ENCODE peak calls at places on chromosomes 12 and 14, in six cellular contexts. One of them, this sample, is unnamed.

GRCh38 chr12:112347521-112347920 is 34.7 kb downstream of the HECTD4 start:
- DNase-seq in GDM1: no peak
- DNase-seq in EH: peak; percentile 70
- DNase-seq in epithelial cell of esophagus: peak; percentile 50
- DNase-seq in NCI-H1694: peak; percentile 65
- DNase-seq in activated CD4-positive, alpha-beta memory T cell treated with anti-CD3 and anti-CD28 coated beads, Interleukin-2, amount 10 ng/mL, durations not matched to agents 7 days and 5 days: no peak
- DNase-seq in this sample: peak; percentile 82

GRCh38 chr14:92458136-92458958 is 55.2 kb upstream of the RIN3 start:
- DNase-seq in GDM1: no peak
- DNase-seq in EH: no peak
- DNase-seq in epithelial cell of esophagus: no peak
- DNase-seq in NCI-H1694: no peak
- DNase-seq in activated CD4-positive, alpha-beta memory T cell treated with anti-CD3 and anti-CD28 coated beads, Interleukin-2, amount 10 ng/mL, durations not matched to agents 7 days and 5 days: no peak
- DNase-seq in this sample: no peak

GRCh38 chr12:107530706-107531105 is 154.9 kb upstream of the PWP1 start:
- DNase-seq in GDM1: no peak
- DNase-seq in EH: no peak
- DNase-seq in epithelial cell of esophagus: no peak
- DNase-seq in NCI-H1694: no peak
- DNase-seq in activated CD4-positive, alpha-beta memory T cell treated with anti-CD3 and anti-CD28 coated beads, Interleukin-2, amount 10 ng/mL, durations not matched to agents 7 days and 5 days: no peak
- DNase-seq in this sample: no peak

GRCh38 chr12:14982986-14983385 is 10.1 kb downstream of the PDE6H start:
- DNase-seq in GDM1: no peak
- DNase-seq in EH: no peak
- DNase-seq in epithelial cell of esophagus: no peak
- DNase-seq in NCI-H1694: no peak
- DNase-seq in activated CD4-positive, alpha-beta memory T cell treated with anti-CD3 and anti-CD28 coated beads, Interleukin-2, amount 10 ng/mL, durations not matched to agents 7 days and 5 days: no peak
- DNase-seq in this sample: no peak

GRCh38 chr14:36518586-36519430 is 1.2 kb downstream of the NKX2-1 start:
- DNase-seq in GDM1: no peak
- DNase-seq in EH: no peak
- DNase-seq in epithelial cell of esophagus: no peak
- DNase-seq in NCI-H1694: no peak
- DNase-seq in activated CD4-positive, alpha-beta memory T cell treated with anti-CD3 and anti-CD28 coated beads, Interleukin-2, amount 10 ng/mL, durations not matched to agents 7 days and 5 days: no peak
- DNase-seq in this sample: no peak

GRCh38 chr12:8037947-8038346 is 5.4 kb downstream of the FOXJ2 start:
- DNase-seq in GDM1: no peak
- DNase-seq in EH: no peak
- DNase-seq in epithelial cell of esophagus: peak; percentile 74
- DNase-seq in NCI-H1694: no peak
- DNase-seq in activated CD4-positive, alpha-beta memory T cell treated with anti-CD3 and anti-CD28 coated beads, Interleukin-2, amount 10 ng/mL, durations not matched to agents 7 days and 5 days: no peak
- DNase-seq in this sample: no peak

GRCh38 chr12:124543591-124544310 is 23.7 kb downstream of the NCOR2 start:
- DNase-seq in GDM1: no peak
- DNase-seq in EH: no peak
- DNase-seq in epithelial cell of esophagus: no peak
- DNase-seq in NCI-H1694: peak; percentile 44
- DNase-seq in activated CD4-positive, alpha-beta memory T cell treated with anti-CD3 and anti-CD28 coated beads, Interleukin-2, amount 10 ng/mL, durations not matched to agents 7 days and 5 days: no peak
- DNase-seq in this sample: no peak

GRCh38 chr12:89251326-89252237 is 100.7 kb downstream of the DUSP6 start:
- DNase-seq in GDM1: no peak
- DNase-seq in EH: no peak
- DNase-seq in epithelial cell of esophagus: peak; percentile 20
- DNase-seq in NCI-H1694: no peak
- DNase-seq in activated CD4-positive, alpha-beta memory T cell treated with anti-CD3 and anti-CD28 coated beads, Interleukin-2, amount 10 ng/mL, durations not matched to agents 7 days and 5 days: no peak
- DNase-seq in this sample: no peak

GRCh38 chr14:46250113-46250703 is 401.4 kb downstream of the RPL10L start:
- DNase-seq in GDM1: no peak
- DNase-seq in EH: no peak
- DNase-seq in epithelial cell of esophagus: peak; percentile 38
- DNase-seq in NCI-H1694: no peak
- DNase-seq in activated CD4-positive, alpha-beta memory T cell treated with anti-CD3 and anti-CD28 coated beads, Interleukin-2, amount 10 ng/mL, durations not matched to agents 7 days and 5 days: no peak
- DNase-seq in this sample: no peak

GRCh38 chr12:11577658-11578260 is 71.7 kb upstream of the ETV6 start:
- DNase-seq in GDM1: no peak
- DNase-seq in EH: no peak
- DNase-seq in epithelial cell of esophagus: peak; percentile 81
- DNase-seq in NCI-H1694: no peak
- DNase-seq in activated CD4-positive, alpha-beta memory T cell treated with anti-CD3 and anti-CD28 coated beads, Interleukin-2, amount 10 ng/mL, durations not matched to agents 7 days and 5 days: no peak
- DNase-seq in this sample: peak; percentile 3

GRCh38 chr12:74499192-74499591 is 38.4 kb upstream of the ATXN7L3B start:
- DNase-seq in GDM1: no peak
- DNase-seq in EH: no peak
- DNase-seq in epithelial cell of esophagus: no peak
- DNase-seq in NCI-H1694: no peak
- DNase-seq in activated CD4-positive, alpha-beta memory T cell treated with anti-CD3 and anti-CD28 coated beads, Interleukin-2, amount 10 ng/mL, durations not matched to agents 7 days and 5 days: no peak
- DNase-seq in this sample: no peak

GRCh38 chr14:28635387-28635786 is 131.2 kb upstream of the FOXG1 start:
- DNase-seq in GDM1: no peak
- DNase-seq in EH: peak; percentile 17
- DNase-seq in epithelial cell of esophagus: peak; percentile 47
- DNase-seq in NCI-H1694: peak; percentile 51
- DNase-seq in activated CD4-positive, alpha-beta memory T cell treated with anti-CD3 and anti-CD28 coated beads, Interleukin-2, amount 10 ng/mL, durations not matched to agents 7 days and 5 days: no peak
- DNase-seq in this sample: no peak

GRCh38 chr12:54127538-54128259 is 61.1 kb downstream of the SMUG1 start:
- DNase-seq in GDM1: no peak
- DNase-seq in EH: no peak
- DNase-seq in epithelial cell of esophagus: no peak
- DNase-seq in NCI-H1694: no peak
- DNase-seq in activated CD4-positive, alpha-beta memory T cell treated with anti-CD3 and anti-CD28 coated beads, Interleukin-2, amount 10 ng/mL, durations not matched to agents 7 days and 5 days: no peak
- DNase-seq in this sample: no peak

GRCh38 chr12:58204086-58204485 is 262.7 kb downstream of the ATP23 start:
- DNase-seq in GDM1: no peak
- DNase-seq in EH: peak; percentile 27
- DNase-seq in epithelial cell of esophagus: no peak
- DNase-seq in NCI-H1694: no peak
- DNase-seq in activated CD4-positive, alpha-beta memory T cell treated with anti-CD3 and anti-CD28 coated beads, Interleukin-2, amount 10 ng/mL, durations not matched to agents 7 days and 5 days: no peak
- DNase-seq in this sample: peak; percentile 2

GRCh38 chr12:12561305-12562015 is 1.2 kb downstream of the DUSP16 start:
- DNase-seq in GDM1: no peak
- DNase-seq in EH: peak; percentile 63
- DNase-seq in epithelial cell of esophagus: peak; percentile 68
- DNase-seq in NCI-H1694: peak; percentile 44
- DNase-seq in activated CD4-positive, alpha-beta memory T cell treated with anti-CD3 and anti-CD28 coated beads, Interleukin-2, amount 10 ng/mL, durations not matched to agents 7 days and 5 days: peak; percentile 49
- DNase-seq in this sample: peak; percentile 41

GRCh38 chr12:31835276-31835882 is 106.6 kb upstream of the AMN1 start:
- DNase-seq in GDM1: no peak
- DNase-seq in EH: no peak
- DNase-seq in epithelial cell of esophagus: no peak
- DNase-seq in NCI-H1694: no peak
- DNase-seq in activated CD4-positive, alpha-beta memory T cell treated with anti-CD3 and anti-CD28 coated beads, Interleukin-2, amount 10 ng/mL, durations not matched to agents 7 days and 5 days: no peak
- DNase-seq in this sample: no peak

GRCh38 chr12:16198884-16199283 is 78.6 kb downstream of the SLC15A5 start:
- DNase-seq in GDM1: no peak
- DNase-seq in EH: no peak
- DNase-seq in epithelial cell of esophagus: no peak
- DNase-seq in NCI-H1694: no peak
- DNase-seq in activated CD4-positive, alpha-beta memory T cell treated with anti-CD3 and anti-CD28 coated beads, Interleukin-2, amount 10 ng/mL, durations not matched to agents 7 days and 5 days: no peak
- DNase-seq in this sample: no peak

GRCh38 chr14:95686935-95687334 is 709 bp downstream of the TCL1B start:
- DNase-seq in GDM1: no peak
- DNase-seq in EH: no peak
- DNase-seq in epithelial cell of esophagus: no peak
- DNase-seq in NCI-H1694: no peak
- DNase-seq in activated CD4-positive, alpha-beta memory T cell treated with anti-CD3 and anti-CD28 coated beads, Interleukin-2, amount 10 ng/mL, durations not matched to agents 7 days and 5 days: no peak
- DNase-seq in this sample: no peak

GRCh38 chr12:116674643-116675183 is 63.2 kb downstream of the SPRING1 start:
- DNase-seq in GDM1: no peak
- DNase-seq in EH: no peak
- DNase-seq in epithelial cell of esophagus: no peak
- DNase-seq in NCI-H1694: no peak
- DNase-seq in activated CD4-positive, alpha-beta memory T cell treated with anti-CD3 and anti-CD28 coated beads, Interleukin-2, amount 10 ng/mL, durations not matched to agents 7 days and 5 days: no peak
- DNase-seq in this sample: no peak

GRCh38 chr12:12172106-12172511 is 94.7 kb downstream of the LRP6 start:
- DNase-seq in GDM1: peak; percentile 4
- DNase-seq in EH: peak; percentile 88
- DNase-seq in epithelial cell of esophagus: peak; percentile 83
- DNase-seq in NCI-H1694: no peak
- DNase-seq in activated CD4-positive, alpha-beta memory T cell treated with anti-CD3 and anti-CD28 coated beads, Interleukin-2, amount 10 ng/mL, durations not matched to agents 7 days and 5 days: peak; percentile 45
- DNase-seq in this sample: peak; percentile 47

GRCh38 chr12:3604281-3604680 is 113.3 kb downstream of the PRMT8 start:
- DNase-seq in GDM1: no peak
- DNase-seq in EH: no peak
- DNase-seq in epithelial cell of esophagus: no peak
- DNase-seq in NCI-H1694: no peak
- DNase-seq in activated CD4-positive, alpha-beta memory T cell treated with anti-CD3 and anti-CD28 coated beads, Interleukin-2, amount 10 ng/mL, durations not matched to agents 7 days and 5 days: no peak
- DNase-seq in this sample: no peak

GRCh38 chr12:120847392-120848157 is 56.6 kb downstream of the SPPL3 start:
- DNase-seq in GDM1: no peak
- DNase-seq in EH: peak; percentile 25
- DNase-seq in epithelial cell of esophagus: peak; percentile 17
- DNase-seq in NCI-H1694: no peak
- DNase-seq in activated CD4-positive, alpha-beta memory T cell treated with anti-CD3 and anti-CD28 coated beads, Interleukin-2, amount 10 ng/mL, durations not matched to agents 7 days and 5 days: no peak
- DNase-seq in this sample: no peak

GRCh38 chr14:41606249-41607118 is at the start of gene LRFN5:
- DNase-seq in GDM1: no peak
- DNase-seq in EH: peak; percentile 4
- DNase-seq in epithelial cell of esophagus: peak; percentile 32
- DNase-seq in NCI-H1694: peak; percentile 51
- DNase-seq in activated CD4-positive, alpha-beta memory T cell treated with anti-CD3 and anti-CD28 coated beads, Interleukin-2, amount 10 ng/mL, durations not matched to agents 7 days and 5 days: no peak
- DNase-seq in this sample: no peak

GRCh38 chr14:78088941-78089340 is 81.2 kb upstream of the NRXN3 start:
- DNase-seq in GDM1: no peak
- DNase-seq in EH: no peak
- DNase-seq in epithelial cell of esophagus: no peak
- DNase-seq in NCI-H1694: no peak
- DNase-seq in activated CD4-positive, alpha-beta memory T cell treated with anti-CD3 and anti-CD28 coated beads, Interleukin-2, amount 10 ng/mL, durations not matched to agents 7 days and 5 days: no peak
- DNase-seq in this sample: no peak